ENCODE peak calls at places on chromosomes 2 and 18, in eight cellular contexts. G is CD8-positive, alpha-beta T cell; S is GM23248; B is thoracic aorta; D is lower lobe of right lung; H is HepG2; U is ovary; L is uterus. F is an unnamed sample. For H3K4me1, the result is how much of the 10 kb centered on the place peaks cover.

GRCh38 chr18:8847066-8847755 is 141.9 kb downstream of the MTCL1 start:
- DNase-seq in G (no peak), S (peak), B (no peak), D (no peak), H (no peak), U (no peak), L (no peak), F (no peak)

GRCh38 chr2:149894760-149895159 is 307.2 kb upstream of the MMADHC start:
- DNase-seq in G (no peak), S (no peak), B (no peak), D (no peak), H (no peak), U (no peak), L (no peak), F (no peak)

GRCh38 chr2:72926368-72926767 is 9.0 kb downstream of the EMX1 start:
- DNase-seq in G (no peak), S (no peak), B (no peak), D (no peak), H (no peak), U (no peak), L (no peak), F (no peak)

GRCh38 chr2:112166801-112167499 is 28.8 kb downstream of the FBLN7 start:
- DNase-seq in G (no peak), S (no peak), B (no peak), D (no peak), H (no peak), U (no peak), L (no peak), F (no peak)

GRCh38 chr18:644395-645004 is 13.0 kb upstream of the TYMS start:
- DNase-seq in G (no peak), S (no peak), B (no peak), D (no peak), H (peak), U (no peak), L (no peak), F (no peak)

GRCh38 chr2:226548706-226549105 is 250.9 kb downstream of the IRS1 start:
- DNase-seq in G (no peak), S (no peak), B (no peak), D (no peak), H (no peak), U (no peak), L (no peak), F (no peak)

GRCh38 chr2:12340164-12340563 is 376.6 kb upstream of the TRIB2 start:
- DNase-seq in G (no peak), S (peak), B (no peak), D (no peak), H (no peak), U (no peak), L (no peak), F (no peak)

GRCh38 chr2:135299656-135300244 is 231.3 kb downstream of the ZRANB3 start:
- DNase-seq in G (no peak), S (peak), B (no peak), D (no peak), H (no peak), U (no peak), L (no peak), F (no peak)

GRCh38 chr2:112152476-112153178 is 14.4 kb downstream of the FBLN7 start:
- DNase-seq in G (no peak), S (no peak), B (no peak), D (no peak), H (no peak), U (no peak), L (no peak), F (no peak)

GRCh38 chr2:47535073-47535472 is 132.1 kb downstream of the MSH2 start:
- DNase-seq in G (no peak), S (no peak), B (no peak), D (no peak), H (no peak), U (no peak), L (no peak), F (no peak)

GRCh38 chr2:61889212-61889956 is 928 bp upstream of the CCT4 start:
- DNase-seq in G (no peak), S (no peak), B (no peak), D (no peak), H (no peak), U (peak), L (peak), F (peak)

GRCh38 chr2:74577448-74577847 is 22.9 kb downstream of the DOK1 start:
- DNase-seq in G (no peak), S (peak), B (no peak), D (no peak), H (no peak), U (no peak), L (no peak), F (no peak)

GRCh38 chr2:223217373-223217772 is 165.4 kb downstream of the KCNE4 start:
- DNase-seq in G (no peak), S (no peak), B (no peak), D (no peak), H (no peak), U (no peak), L (no peak), F (no peak)

GRCh38 chr18:32271649-32272324 is 81.9 kb downstream of the MEP1B start:
- DNase-seq in G (no peak), S (peak), B (no peak), D (no peak), H (peak), U (peak), L (no peak), F (peak)

GRCh38 chr2:240431663-240432424 is 3.6 kb upstream of the GPC1 start:
- DNase-seq in G (no peak), S (no peak), B (peak), D (peak), H (no peak), U (no peak), L (peak), F (no peak)

GRCh38 chr2:5394223-5394622 is 298.0 kb upstream of the SOX11 start:
- DNase-seq in G (no peak), S (no peak), B (no peak), D (no peak), H (no peak), U (no peak), L (no peak), F (no peak)

GRCh38 chr2:5691659-5692529 is at the start of gene SOX11:
- DNase-seq in G (no peak), S (peak), B (no peak), D (no peak), H (no peak), U (no peak), L (no peak), F (no peak)

GRCh38 chr2:216799873-216800421 is 59.9 kb downstream of the TNP1 start:
- DNase-seq in G (no peak), S (peak), B (no peak), D (no peak), H (no peak), U (peak), L (peak), F (no peak)

GRCh38 chr2:156589381-156590079 is 153.4 kb downstream of the GPD2 start:
- DNase-seq in G (no peak), S (peak), B (no peak), D (no peak), H (peak), U (peak), L (no peak), F (peak)

GRCh38 chr2:216188956-216189355 is 79.8 kb downstream of the XRCC5 start:
- DNase-seq in G (no peak), S (peak), B (no peak), D (no peak), H (no peak), U (no peak), L (no peak), F (no peak)

GRCh38 chr2:101290711-101291110 is 17.8 kb downstream of the RNF149 start:
- DNase-seq in G (no peak), S (no peak), B (no peak), D (no peak), H (no peak), U (no peak), L (no peak), F (no peak)

GRCh38 chr2:146481629-146482028 is 1363.2 kb upstream of the ACVR2A start:
- DNase-seq in G (no peak), S (peak), B (no peak), D (no peak), H (no peak), U (no peak), L (no peak), F (no peak)

GRCh38 chr2:12918841-12919445 is 202.2 kb downstream of the TRIB2 start:
- DNase-seq in G (no peak), S (peak), B (no peak), D (peak), H (no peak), U (peak), L (peak), F (no peak)

GRCh38 chr2:69946351-69947077 is 14.9 kb downstream of the ASPRV1 start:
- DNase-seq in G (no peak), S (peak), B (no peak), D (no peak), H (peak), U (no peak), L (no peak), F (peak)

GRCh38 chr18:51664236-51664635 is 466.8 kb upstream of the MEX3C start:
- DNase-seq in G (no peak), S (no peak), B (no peak), D (no peak), H (no peak), U (no peak), L (no peak), F (no peak)

GRCh38 chr2:217901826-217902225 is 101.0 kb downstream of the TNS1 start:
- DNase-seq in G (no peak), S (peak), B (no peak), D (no peak), H (peak), U (peak), L (peak), F (no peak)

GRCh38 chr18:63111549-63112402 is 207.8 kb downstream of the BCL2 start:
- DNase-seq in G (no peak), S (peak), B (no peak), D (no peak), H (no peak), U (no peak), L (no peak), F (peak)

GRCh38 chr18:40365526-40365925 is 1589.5 kb upstream of the PIK3C3 start:
- DNase-seq in G (no peak), S (peak), B (no peak), D (no peak), H (no peak), U (no peak), L (no peak), F (no peak)

GRCh38 chr2:36367497-36368353 is 12.1 kb downstream of the CRIM1 start:
- DNase-seq in G (no peak), S (peak), B (no peak), D (no peak), H (peak), U (no peak), L (no peak), F (peak)

GRCh38 chr2:222575618-222576017 is 80.3 kb downstream of the FARSB start:
- DNase-seq in G (no peak), S (no peak), B (no peak), D (no peak), H (no peak), U (no peak), L (no peak), F (no peak)

GRCh38 chr2:48471048-48471474 is 58.9 kb upstream of the STON1 start:
- DNase-seq in G (no peak), S (peak), B (no peak), D (no peak), H (peak), U (no peak), L (no peak), F (peak)

GRCh38 chr2:124875627-124876244 is 850.6 kb downstream of the CNTNAP5 start:
- DNase-seq in G (no peak), S (no peak), B (no peak), D (no peak), H (no peak), U (no peak), L (no peak), F (no peak)

GRCh38 chr2:45210466-45211195 is 201.4 kb upstream of the SIX2 start:
- DNase-seq in G (no peak), S (no peak), B (no peak), D (no peak), H (no peak), U (no peak), L (no peak), F (no peak)

GRCh38 chr18:70380915-70381896 is 92.4 kb downstream of the SOCS6 start:
- DNase-seq in G (no peak), S (no peak), B (no peak), D (no peak), H (peak), U (no peak), L (no peak), F (peak)

GRCh38 chr2:10980886-10981425 is 69.2 kb downstream of the KCNF1 start:
- DNase-seq in G (no peak), S (no peak), B (no peak), D (no peak), H (no peak), U (no peak), L (no peak), F (no peak)

GRCh38 chr2:10980071-10980470 is 68.3 kb downstream of the KCNF1 start:
- DNase-seq in G (no peak), S (no peak), B (no peak), D (no peak), H (no peak), U (no peak), L (no peak), F (no peak)

GRCh38 chr2:10978112-10978670 is 66.5 kb downstream of the KCNF1 start:
- DNase-seq in G (no peak), S (no peak), B (no peak), D (no peak), H (no peak), U (no peak), L (no peak), F (no peak)

GRCh38 chr2:10977003-10977402 is 65.3 kb downstream of the KCNF1 start:
- DNase-seq in G (no peak), S (no peak), B (no peak), D (no peak), H (no peak), U (no peak), L (no peak), F (no peak)

GRCh38 chr2:10977636-10978035 is 65.9 kb downstream of the KCNF1 start:
- DNase-seq in G (no peak), S (no peak), B (no peak), D (no peak), H (no peak), U (no peak), L (no peak), F (no peak)
- H3K4me3 ChIP-seq in G (no peak), S (no peak), B (no peak), D (no peak), H (no peak), U (no peak), L (no peak), F (no peak)

GRCh38 chr2:127650041-127650784 is 4.3 kb downstream of the GPR17 start:
- DNase-seq in G (no peak), S (peak), B (no peak), D (peak), H (peak), U (no peak), L (no peak), F (no peak)

GRCh38 chr2:127650785-127651380 is 4.9 kb downstream of the GPR17 start:
- DNase-seq in G (no peak), S (peak), B (no peak), D (peak), H (no peak), U (no peak), L (no peak), F (no peak)

GRCh38 chr2:127651987-127652550 is 6.1 kb downstream of the GPR17 start:
- DNase-seq in G (no peak), S (no peak), B (no peak), D (peak), H (no peak), U (no peak), L (peak), F (no peak)

GRCh38 chr2:127652786-127653357 is 6.9 kb downstream of the GPR17 start:
- DNase-seq in G (no peak), S (no peak), B (no peak), D (peak), H (no peak), U (no peak), L (no peak), F (no peak)

DNA sequence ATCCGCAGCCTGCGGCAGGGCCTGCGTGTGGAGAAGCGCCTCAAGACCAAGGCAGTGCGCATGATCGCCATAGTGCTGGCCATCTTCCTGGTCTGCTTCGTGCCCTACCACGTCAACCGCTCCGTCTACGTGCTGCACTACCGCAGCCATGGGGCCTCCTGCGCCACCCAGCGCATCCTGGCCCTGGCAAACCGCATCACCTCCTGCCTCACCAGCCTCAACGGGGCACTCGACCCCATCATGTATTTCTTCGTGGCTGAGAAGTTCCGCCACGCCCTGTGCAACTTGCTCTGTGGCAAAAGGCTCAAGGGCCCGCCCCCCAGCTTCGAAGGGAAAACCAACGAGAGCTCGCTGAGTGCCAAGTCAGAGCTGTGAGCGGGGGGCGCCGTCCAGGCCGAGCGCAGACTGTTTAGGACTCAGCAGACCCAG is 5.4 kb downstream of the GPR17 start:
- DNase-seq in G (no peak), S (no peak), B (no peak), D (peak), H (no peak), U (no peak), L (no peak), F (no peak)
- H3K4me1 ChIP-seq in G (under half), S (under half), B (under half), D (half or more), H (under half), U (under half), L (under half), F (under half)

GRCh38 chr2:196234672-196235071 is 63.3 kb upstream of the STK17B start:
- DNase-seq in G (no peak), S (peak), B (no peak), D (no peak), H (no peak), U (no peak), L (no peak), F (no peak)

GRCh38 chr2:196242131-196242620 is 70.8 kb upstream of the STK17B start:
- DNase-seq in G (no peak), S (peak), B (no peak), D (peak), H (no peak), U (no peak), L (no peak), F (peak)

GRCh38 chr2:196239622-196240587 is 68.5 kb upstream of the STK17B start:
- DNase-seq in G (peak), S (peak), B (no peak), D (peak), H (no peak), U (no peak), L (peak), F (peak)

GRCh38 chr2:196241175-196241574 is 69.8 kb upstream of the STK17B start:
- DNase-seq in G (no peak), S (no peak), B (no peak), D (no peak), H (no peak), U (no peak), L (no peak), F (no peak)

GRCh38 chr2:196238836-196239380 is 67.5 kb upstream of the STK17B start:
- DNase-seq in G (no peak), S (no peak), B (no peak), D (no peak), H (no peak), U (no peak), L (no peak), F (no peak)
- H3K4me3 ChIP-seq in G (peak), S (no peak), B (no peak), D (no peak), H (no peak), U (no peak), L (no peak), F (no peak)

GRCh38 chr2:160387558-160388262 is 105.9 kb downstream of the RBMS1 start:
- DNase-seq in G (no peak), S (peak), B (peak), D (no peak), H (no peak), U (peak), L (peak), F (no peak)
- H3K4me1 ChIP-seq in G (half or more), S (half or more), B (half or more), D (half or more), H (under half), U (under half), L (under half), F (under half)

GRCh38 chr2:104702451-104702850 is 151.5 kb upstream of the POU3F3 start:
- DNase-seq in G (no peak), S (no peak), B (no peak), D (no peak), H (no peak), U (no peak), L (no peak), F (no peak)

GRCh38 chr2:104703669-104704068 is 150.2 kb upstream of the POU3F3 start:
- DNase-seq in G (no peak), S (no peak), B (no peak), D (no peak), H (no peak), U (no peak), L (no peak), F (no peak)

GRCh38 chr2:104698276-104698675 is 155.6 kb upstream of the POU3F3 start:
- DNase-seq in G (no peak), S (no peak), B (no peak), D (no peak), H (no peak), U (no peak), L (no peak), F (no peak)

GRCh38 chr2:104702026-104702425 is 151.9 kb upstream of the POU3F3 start:
- DNase-seq in G (no peak), S (no peak), B (no peak), D (no peak), H (no peak), U (no peak), L (no peak), F (no peak)

DNA sequence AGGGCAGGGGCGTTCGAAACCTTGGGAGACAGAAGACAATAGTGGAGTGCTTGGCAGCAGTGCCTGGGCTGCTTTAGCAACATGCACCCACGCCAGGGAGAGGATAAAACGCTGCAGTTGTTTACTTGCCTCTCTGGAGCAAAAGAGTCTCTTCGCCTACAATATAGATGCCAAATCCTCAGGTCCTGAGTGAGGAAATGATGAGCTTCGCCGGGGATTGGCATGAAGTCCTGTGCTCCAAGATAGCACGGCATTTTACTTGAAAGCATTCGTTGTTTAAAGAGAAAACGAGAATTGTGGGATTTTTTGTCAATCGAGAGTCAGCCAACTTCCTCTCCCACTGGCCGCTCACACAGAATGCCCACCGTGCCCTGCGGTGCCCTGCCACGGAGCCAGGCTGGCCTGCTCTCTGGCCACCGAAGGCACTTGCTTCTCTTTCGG is 152.4 kb upstream of the POU3F3 start:
- DNase-seq in G (no peak), S (no peak), B (no peak), D (no peak), H (no peak), U (no peak), L (no peak), F (no peak)
- H3K4me3 ChIP-seq in G (no peak), S (no peak), B (no peak), D (no peak), H (no peak), U (no peak), L (no peak), F (no peak)

F was measured in small intestine.